ENCODE peak calls at places on chromosomes 3 and 15, in five cellular contexts. B is WTC11, M is HEK293T, Z is H1, A is K562. L is an unnamed sample.

GRCh38 chr3:159127021-159127392 is 325.2 kb downstream of the MFSD1 start:
- DNase-seq in B (no peak), A (no peak), M (no peak), Z (no peak), L (no peak)

GRCh38 chr3:11150256-11150655 is 4.0 kb upstream of the HRH1 start:
- DNase-seq in M (no peak), B (no peak), A (no peak), Z (no peak), L (no peak)

GRCh38 chr3:27684302-27684701 is 37.8 kb downstream of the EOMES start:
- DNase-seq in B (no peak), A (no peak), Z (no peak), M (no peak), L (no peak)

GRCh38 chr15:80942746-80943565 is 46.7 kb downstream of the MESD start:
- DNase-seq in A (no peak), Z (no peak), B (no peak), M (no peak), L (no peak)

GRCh38 chr3:141384575-141384974 is 16.3 kb downstream of the ZBTB38 start:
- DNase-seq in M (no peak), Z (no peak), A (no peak), B (no peak), L (no peak)

GRCh38 chr3:123147754-123148535 is 53.8 kb upstream of the SEC22A start:
- DNase-seq in B (no peak), Z (no peak), A (no peak), M (no peak), L (no peak)

GRCh38 chr3:24460974-24461373 is 33.7 kb downstream of the THRB start:
- DNase-seq in B (no peak), A (no peak), M (no peak), Z (no peak), L (no peak)

GRCh38 chr15:94791008-94791407 is 559.6 kb downstream of the MCTP2 start:
- DNase-seq in A (no peak), M (no peak), B (no peak), Z (no peak), L (no peak)

GRCh38 chr3:11636372-11636760 is 7.3 kb downstream of the VGLL4 start:
- DNase-seq in Z (no peak), B (no peak), M (no peak), A (no peak), L (no peak)

GRCh38 chr15:81111510-81112375 is 22.3 kb upstream of the CFAP161 start:
- DNase-seq in A (no peak), B (no peak), Z (no peak), M (no peak), L (no peak)

GRCh38 chr15:83559310-83559966 is 94.5 kb upstream of the ADAMTSL3 start:
- DNase-seq in Z (peak), B (peak), M (peak), A (peak), L (peak)

GRCh38 chr3:36803096-36803811 is 38.9 kb upstream of the DCLK3 start:
- DNase-seq in A (no peak), B (no peak), M (no peak), Z (no peak), L (no peak)

GRCh38 chr3:14947105-14947885 is at the start of gene NR2C2:
- DNase-seq in B (peak), A (peak), M (peak), Z (no peak), L (peak)

GRCh38 chr3:104909188-104909587 is 457.5 kb upstream of the ALCAM start:
- DNase-seq in B (no peak), Z (no peak), M (no peak), A (no peak), L (no peak)

GRCh38 chr3:15260531-15260930 is 54.5 kb downstream of the CAPN7 start:
- DNase-seq in M (no peak), A (no peak), B (no peak), Z (no peak), L (no peak)

GRCh38 chr3:6526861-6527260 is 334.1 kb upstream of the GRM7 start:
- DNase-seq in A (no peak), M (no peak), Z (no peak), B (no peak), L (no peak)

GRCh38 chr15:62607643-62608042 is 434.9 kb upstream of the TPM1 start:
- DNase-seq in B (no peak), Z (no peak), M (no peak), A (no peak), L (no peak)

GRCh38 chr15:41789237-41789636 is 15.0 kb downstream of the MAPKBP1 start:
- DNase-seq in M (no peak), A (peak), Z (no peak), B (no peak), L (no peak)

GRCh38 chr3:77081240-77081661 is 41.4 kb downstream of the ROBO2 start:
- DNase-seq in M (peak), Z (no peak), A (no peak), B (no peak), L (no peak)

GRCh38 chr3:17399586-17399985 is 342.8 kb downstream of the TBC1D5 start:
- DNase-seq in Z (no peak), B (no peak), M (no peak), A (no peak), L (no peak)

GRCh38 chr3:38578551-38578950 is 70.9 kb downstream of the SCN5A start:
- DNase-seq in Z (no peak), B (no peak), M (no peak), A (no peak), L (no peak)

GRCh38 chr3:30342319-30343060 is 263.9 kb upstream of the TGFBR2 start:
- DNase-seq in B (no peak), Z (no peak), A (no peak), M (no peak), L (peak)

GRCh38 chr3:150286390-150287147 is 121.5 kb upstream of the TSC22D2 start:
- DNase-seq in Z (no peak), M (peak), B (no peak), A (peak), L (peak)

GRCh38 chr3:184523825-184524615 is 37.6 kb upstream of the EPHB3 start:
- DNase-seq in B (no peak), Z (no peak), M (peak), A (peak), L (peak)
- TF ChIP-seq SP1 in B (no peak), Z (no peak), M (no peak), A (no peak), L (peak)

GRCh38 chr3:173793963-173794362 is 396.4 kb downstream of the NLGN1 start:
- DNase-seq in A (no peak), Z (no peak), M (no peak), B (no peak), L (no peak)
- TF ChIP-seq SP1 in A (no peak), Z (no peak), M (no peak), B (no peak), L (no peak)

DNA sequence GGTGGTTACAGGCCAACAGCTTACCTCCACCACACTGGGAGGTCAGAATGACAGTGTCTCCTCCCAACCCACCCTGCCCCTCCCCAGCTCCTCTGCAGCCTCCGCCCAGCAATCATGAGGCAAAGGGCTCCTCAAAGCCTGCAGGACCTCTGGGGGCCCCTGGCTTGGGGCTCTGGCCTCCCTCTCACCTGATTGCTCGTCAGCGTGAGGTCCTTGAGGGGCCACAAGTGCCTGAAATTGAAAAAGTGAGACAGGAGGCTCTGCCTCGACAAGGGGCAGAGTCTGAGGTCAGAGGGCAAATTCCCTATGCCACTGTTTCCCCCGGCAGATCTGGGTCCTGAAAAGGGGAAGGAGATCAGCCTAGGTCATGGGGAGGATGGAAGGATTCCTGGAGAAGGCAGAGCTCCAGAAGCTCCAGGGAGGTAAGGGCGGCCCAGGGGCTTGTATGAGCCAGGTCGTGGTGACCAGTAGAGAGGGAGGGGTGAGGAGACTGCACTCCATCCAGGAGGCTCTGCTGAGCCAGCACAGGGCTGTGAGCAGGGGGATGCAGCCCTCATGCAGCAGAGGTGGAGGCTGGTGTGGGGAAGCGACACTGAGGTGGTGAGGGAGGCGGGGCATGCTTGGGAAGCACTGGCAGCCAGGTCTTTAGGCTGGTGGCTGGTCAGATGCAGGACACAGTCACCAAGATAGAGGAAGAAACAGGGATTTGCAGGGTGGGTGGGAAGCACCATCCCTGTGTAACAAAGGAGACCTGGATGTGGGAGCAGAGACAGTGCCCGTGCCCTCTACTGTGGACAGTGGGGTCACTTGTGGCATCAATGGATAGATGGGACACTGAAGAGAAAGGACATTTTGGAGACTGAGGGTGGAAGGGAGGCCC is 20.1 kb downstream of the ALS2CL start:
- DNase-seq in Z (no peak), A (no peak), M (no peak), B (peak), L (no peak)
- TF ChIP-seq SP1 in Z (no peak), A (no peak), M (no peak), B (no peak), L (no peak)

DNA sequence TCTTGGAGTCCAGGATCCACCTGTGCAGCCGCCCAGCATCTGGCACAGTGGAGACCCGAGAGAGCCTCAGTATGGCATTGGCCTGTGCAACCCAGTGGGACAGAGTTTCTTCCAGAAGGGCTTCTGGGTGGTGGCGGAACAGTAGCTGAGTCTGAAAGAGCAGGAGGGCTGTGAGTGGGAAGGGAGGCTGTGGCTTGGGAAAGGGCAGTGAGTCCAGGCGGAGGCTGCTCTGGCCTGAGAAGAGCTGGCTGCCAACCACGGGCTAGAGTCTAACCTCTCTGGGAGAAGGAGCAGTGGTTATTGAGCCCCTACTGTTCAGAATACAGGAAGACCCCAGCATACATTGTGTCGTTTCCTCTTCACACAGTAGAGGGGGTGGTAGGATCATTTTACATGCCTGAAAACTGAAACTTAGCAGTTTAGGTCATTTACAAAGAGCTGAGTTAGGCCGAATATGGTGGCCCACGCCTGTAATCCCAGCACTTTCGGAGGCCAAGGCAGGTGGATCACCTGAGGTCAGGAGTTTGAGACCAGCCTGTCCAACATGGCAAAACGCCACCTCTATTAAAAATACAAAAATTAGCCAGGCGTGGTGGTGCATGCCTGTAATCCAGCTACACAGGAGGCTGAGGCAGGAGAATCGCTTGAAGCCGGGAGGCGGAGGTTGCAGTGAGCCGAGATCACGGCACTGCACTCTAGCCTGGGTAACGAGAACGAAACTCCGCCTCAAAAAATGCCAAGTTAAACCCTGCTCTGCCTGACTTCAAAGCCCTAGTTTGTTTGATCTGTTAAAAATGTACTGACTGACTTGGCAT is 3.2 kb downstream of the AEN start:
- DNase-seq in M (peak), Z (no peak), A (no peak), B (no peak), L (no peak)
- TF ChIP-seq SP1 in M (no peak), Z (no peak), A (no peak), B (no peak), L (no peak)

L was measured in HCT116.